ENCODE peak calls at places on chromosome 22, in six cellular contexts. F is hepatocyte, L is MM.1S, T is PC-3, G is HCT116, Q is OCI-LY7. S is an unnamed sample. For H3K9me2, the result is how much of the 10 kb centered on the place peaks cover.

GRCh38 chr22:29449296-29449863 is 11.0 kb downstream of the RFPL1 start:
- DNase-seq in F (no peak), L (no peak), T (no peak), G (no peak), Q (no peak), S (no peak)

GRCh38 chr22:46830001-46830715 is 67.7 kb downstream of the TBC1D22A start:
- DNase-seq in F (peak), L (no peak), T (peak), G (no peak), Q (no peak), S (peak)

GRCh38 chr22:45329536-45329936 is 19.8 kb downstream of the FAM118A start:
- DNase-seq in F (no peak), L (no peak), T (no peak), G (no peak), Q (no peak), S (no peak)

GRCh38 chr22:26514419-26515161 is 2.3 kb upstream of the TFIP11 start:
- DNase-seq in F (no peak), L (no peak), T (no peak), G (no peak), Q (no peak), S (no peak)

GRCh38 chr22:42172385-42173172 is 42.0 kb upstream of the CYP2D6 start:
- DNase-seq in F (peak), L (no peak), T (no peak), G (no peak), Q (peak), S (peak)

GRCh38 chr22:23268877-23269276 is 88.6 kb downstream of the BCR start:
- DNase-seq in F (no peak), L (no peak), T (no peak), G (no peak), Q (peak), S (no peak)

GRCh38 chr22:44130076-44130711 is 50.5 kb upstream of the PARVG start:
- DNase-seq in F (no peak), L (no peak), T (no peak), G (no peak), Q (no peak), S (no peak)

GRCh38 chr22:29003975-29004646 is 57.5 kb downstream of the C22orf31 start:
- DNase-seq in F (no peak), L (no peak), T (peak), G (no peak), Q (no peak), S (no peak)

GRCh38 chr22:43000441-43001175 is 14.3 kb downstream of the PACSIN2 start:
- DNase-seq in F (no peak), L (no peak), T (peak), G (no peak), Q (no peak), S (peak)

GRCh38 chr22:28829358-28830181 is 29.2 kb upstream of the XBP1 start:
- DNase-seq in F (peak), L (peak), T (peak), G (peak), Q (peak), S (peak)

GRCh38 chr22:27407369-27407985 is 394.1 kb downstream of the MN1 start:
- DNase-seq in F (no peak), L (no peak), T (no peak), G (no peak), Q (no peak), S (no peak)

GRCh38 chr22:27990879-27991278 is 71.8 kb upstream of the PITPNB start:
- DNase-seq in F (peak), L (no peak), T (peak), G (peak), Q (peak), S (peak)

GRCh38 chr22:43814264-43814663 is 2.2 kb upstream of the EFCAB6 start:
- DNase-seq in F (no peak), L (no peak), T (no peak), G (no peak), Q (no peak), S (no peak)

GRCh38 chr22:27348634-27349033 is 452.9 kb downstream of the MN1 start:
- DNase-seq in F (no peak), L (no peak), T (no peak), G (no peak), Q (no peak), S (peak)

GRCh38 chr22:29225422-29226090 is 19.9 kb downstream of the EMID1 start:
- DNase-seq in F (peak), L (no peak), T (no peak), G (no peak), Q (no peak), S (peak)

GRCh38 chr22:46006379-46007002 is 29.5 kb upstream of the WNT7B start:
- DNase-seq in F (peak), L (peak), T (peak), G (peak), Q (peak), S (peak)

GRCh38 chr22:41713004-41713403 is 13.7 kb downstream of the MEI1 start:
- DNase-seq in F (no peak), L (no peak), T (peak), G (peak), Q (no peak), S (no peak)

GRCh38 chr22:44139773-44140172 is 41.0 kb upstream of the PARVG start:
- DNase-seq in F (no peak), L (no peak), T (no peak), G (no peak), Q (no peak), S (no peak)

GRCh38 chr22:44964722-44965078 is 45.1 kb downstream of the PHF21B start:
- DNase-seq in F (no peak), L (no peak), T (no peak), G (no peak), Q (no peak), S (no peak)

GRCh38 chr22:44928711-44929347 is 81.0 kb downstream of the PHF21B start:
- DNase-seq in F (no peak), L (no peak), T (no peak), G (no peak), Q (no peak), S (no peak)

GRCh38 chr22:46379301-46379930 is 43.9 kb downstream of the TRMU start:
- DNase-seq in F (peak), L (no peak), T (no peak), G (no peak), Q (no peak), S (no peak)

GRCh38 chr22:44201556-44202129 is 20.9 kb downstream of the PARVG start:
- DNase-seq in F (no peak), L (no peak), T (no peak), G (no peak), Q (no peak), S (no peak)

GRCh38 chr22:33568934-33569496 is 351.3 kb downstream of the LARGE1 start:
- DNase-seq in F (no peak), L (peak), T (no peak), G (no peak), Q (peak), S (no peak)

GRCh38 chr22:41481131-41481830 is 12.4 kb downstream of the ACO2 start:
- DNase-seq in F (no peak), L (no peak), T (peak), G (no peak), Q (no peak), S (peak)

GRCh38 chr22:18994780-18995711 is 59.0 kb upstream of the PRODH start:
- DNase-seq in F (peak), L (no peak), T (no peak), G (no peak), Q (no peak), S (no peak)

GRCh38 chr22:30205281-30206115 is 41.1 kb downstream of the LIF start:
- DNase-seq in F (peak), L (no peak), T (peak), G (no peak), Q (no peak), S (peak)

GRCh38 chr22:27420817-27421361 is 380.7 kb downstream of the MN1 start:
- DNase-seq in F (peak), L (no peak), T (peak), G (no peak), Q (no peak), S (peak)

GRCh38 chr22:50179937-50180726 is 5.6 kb upstream of the TRABD start:
- DNase-seq in F (no peak), L (no peak), T (no peak), G (no peak), Q (no peak), S (no peak)

GRCh38 chr22:23542933-23543332 is 37.2 kb downstream of the IGLL1 start:
- DNase-seq in F (no peak), L (no peak), T (peak), G (no peak), Q (no peak), S (peak)

GRCh38 chr22:43001271-43002197 is 13.4 kb downstream of the PACSIN2 start:
- DNase-seq in F (no peak), L (no peak), T (no peak), G (no peak), Q (peak), S (peak)

GRCh38 chr22:50403701-50404101 is 60.6 kb downstream of the PPP6R2 start:
- DNase-seq in F (peak), L (no peak), T (no peak), G (no peak), Q (no peak), S (no peak)

GRCh38 chr22:44132724-44133123 is 48.0 kb upstream of the PARVG start:
- DNase-seq in F (no peak), L (no peak), T (no peak), G (no peak), Q (no peak), S (no peak)

DNA sequence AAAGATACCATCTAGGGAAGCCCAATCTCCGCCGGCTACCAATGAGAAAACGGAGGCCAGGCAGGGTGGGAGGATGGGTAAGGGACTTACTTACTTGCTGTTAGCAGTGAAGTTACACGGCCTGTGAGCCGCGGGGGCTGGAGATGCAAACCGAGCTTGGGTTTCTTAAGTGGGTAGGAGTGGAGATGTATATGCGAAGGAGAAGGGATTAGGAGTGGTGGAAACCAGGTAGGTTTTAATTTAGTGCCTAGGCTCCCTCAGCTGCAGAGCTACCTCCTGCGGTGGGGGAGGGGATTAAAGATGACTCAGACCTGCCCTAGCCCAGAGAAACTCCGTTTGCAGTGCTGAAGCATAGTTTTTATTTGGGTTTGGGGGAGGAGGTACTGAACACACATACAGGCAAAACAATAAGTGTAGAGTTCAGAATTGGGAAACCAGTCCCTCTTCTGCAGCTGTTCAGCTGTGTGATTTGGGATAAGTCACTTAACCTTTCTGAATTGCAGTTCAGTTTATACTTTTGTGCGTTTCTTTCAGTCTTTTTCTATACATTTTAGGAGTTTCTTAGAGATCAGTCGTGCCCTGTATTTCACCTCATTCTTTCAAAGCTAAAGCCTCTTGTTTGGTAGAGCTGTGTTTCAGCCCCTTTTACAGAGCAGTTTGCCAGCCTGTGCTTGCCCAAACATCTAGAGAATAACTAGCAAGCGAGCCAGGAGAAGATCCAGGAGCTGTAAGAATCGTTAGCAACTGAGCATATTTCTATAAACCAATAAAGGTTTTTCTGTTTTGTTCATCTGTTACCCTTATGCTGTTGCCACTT is 596 bp upstream of the TNRC6B start:
- DNase-seq in F (peak), L (peak), T (peak), G (no peak), Q (peak), S (peak)
- H3K9me2 ChIP-seq in F (under half), L (under half), T (under half), G (under half), Q (under half), S (under half)

GRCh38 chr22:38655532-38656255 is 498 bp downstream of the FAM227A start:
- DNase-seq in F (peak), L (no peak), T (peak), G (no peak), Q (peak), S (peak)
- H3K9me2 ChIP-seq in F (under half), L (under half), T (under half), G (under half), Q (under half), S (under half)

DNA sequence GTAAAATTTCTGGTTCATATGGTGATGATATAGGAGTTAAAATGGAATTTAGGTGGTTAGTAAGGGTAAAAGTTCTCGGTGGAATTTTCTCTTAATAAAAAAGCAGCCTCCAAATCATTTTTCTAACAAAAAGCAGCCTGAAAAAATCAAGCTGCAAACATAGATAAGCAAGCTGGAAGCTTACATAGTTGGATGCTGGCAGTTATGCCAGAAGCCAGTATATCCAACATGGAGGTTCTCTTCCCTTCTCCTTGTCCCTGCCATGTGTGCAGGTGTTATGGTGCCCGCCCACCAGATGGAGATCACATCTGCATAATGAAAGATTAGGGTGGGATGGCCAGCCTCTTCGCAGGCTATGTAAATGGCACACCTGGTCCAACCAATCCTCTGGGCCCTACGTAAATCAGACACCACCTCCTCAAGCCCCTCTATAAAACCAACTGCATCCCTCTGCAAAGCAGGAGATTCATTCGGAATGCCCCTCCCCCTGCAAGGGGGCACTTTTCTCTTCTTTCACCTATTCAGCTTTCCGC is 22.4 kb downstream of the PIWIL3 start:
- DNase-seq in F (no peak), L (no peak), T (no peak), G (no peak), Q (no peak), S (no peak)
- H3K9me2 ChIP-seq in F (under half), L (under half), T (under half), G (under half), Q (under half), S (under half)

GRCh38 chr22:21921184-21921721 is 31.4 kb downstream of the PPM1F start:
- DNase-seq in F (no peak), L (no peak), T (no peak), G (no peak), Q (no peak), S (no peak)

GRCh38 chr22:21923163-21923561 is 29.5 kb downstream of the PPM1F start:
- DNase-seq in F (no peak), L (no peak), T (no peak), G (no peak), Q (no peak), S (no peak)

GRCh38 chr22:21920341-21921183 is 32.1 kb downstream of the PPM1F start:
- DNase-seq in F (no peak), L (no peak), T (no peak), G (no peak), Q (no peak), S (no peak)

GRCh38 chr22:21921729-21922128 is 30.9 kb downstream of the PPM1F start:
- DNase-seq in F (no peak), L (no peak), T (no peak), G (no peak), Q (no peak), S (peak)

DNA sequence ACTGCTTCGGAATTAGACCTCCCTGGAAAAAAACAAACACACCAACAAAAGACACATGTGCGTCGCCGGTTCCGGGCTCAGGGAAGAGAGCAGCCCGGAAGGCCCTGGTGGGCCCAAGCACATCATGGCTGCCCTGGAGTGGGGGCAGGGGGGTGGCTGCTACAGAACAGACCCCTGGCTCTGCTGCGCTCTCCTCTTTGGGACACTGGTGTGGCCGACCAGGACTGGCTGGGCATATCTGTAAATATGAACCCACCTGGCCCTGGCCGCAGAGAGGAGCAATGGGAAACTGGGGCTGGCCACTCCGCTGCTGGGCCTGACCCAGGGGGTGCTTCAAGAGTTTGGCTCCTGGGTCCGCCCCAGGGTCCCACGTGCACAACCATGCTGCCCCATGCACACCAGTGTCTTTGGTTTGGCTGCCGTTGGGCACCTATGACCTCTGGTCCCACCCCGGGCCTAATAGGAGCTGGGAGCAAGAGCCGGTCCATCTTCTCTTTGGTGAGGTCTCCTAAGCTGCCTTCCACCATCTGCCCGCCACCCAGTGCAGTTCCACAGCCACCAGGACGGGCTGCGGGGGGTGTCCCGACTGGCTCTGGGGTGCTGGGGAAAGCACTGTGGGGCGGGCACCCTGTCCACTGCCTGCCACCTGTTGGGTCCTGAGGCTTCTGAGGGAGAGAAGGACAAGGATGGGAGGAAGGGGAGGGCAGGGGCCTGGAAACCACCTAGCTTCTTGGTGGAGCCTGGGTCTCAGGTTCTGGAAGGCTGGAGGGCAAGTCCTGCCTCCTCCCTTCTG is 30.1 kb downstream of the PPM1F start:
- DNase-seq in F (no peak), L (no peak), T (no peak), G (no peak), Q (no peak), S (no peak)
- H3K9me2 ChIP-seq in F (under half), L (under half), T (under half), G (under half), Q (under half), S (under half)

GRCh38 chr22:49163258-49163959 is 664.3 kb downstream of the BRD1 start:
- DNase-seq in F (no peak), L (no peak), T (no peak), G (no peak), Q (no peak), S (no peak)
- H3K9me2 ChIP-seq in F (under half), L (under half), T (under half), G (under half), Q (under half), S (under half)

DNA sequence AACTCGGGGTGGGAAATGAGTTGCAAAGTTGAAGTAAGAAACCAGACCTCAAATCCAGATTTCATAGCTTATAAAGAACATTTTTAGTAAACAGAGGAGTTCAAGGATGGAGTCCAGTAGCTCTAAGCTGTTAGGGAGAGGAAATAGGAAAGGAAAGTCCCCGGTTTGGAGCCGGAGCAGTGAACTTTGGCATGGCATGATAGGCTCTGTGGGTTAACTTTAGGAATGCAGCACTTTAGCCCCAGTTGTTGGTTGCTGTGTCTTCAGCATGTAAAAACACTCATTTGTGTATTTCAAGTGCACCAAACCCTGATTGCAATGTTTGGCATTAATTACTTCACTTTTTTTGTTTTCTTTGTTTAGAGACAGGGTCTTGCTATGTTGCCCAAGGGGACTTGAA is 8.6 kb upstream of the PIK3IP1 start:
- DNase-seq in F (no peak), L (no peak), T (no peak), G (no peak), Q (no peak), S (no peak)
- H3K9me2 ChIP-seq in F (under half), L (under half), T (under half), G (under half), Q (under half), S (under half)

DNA sequence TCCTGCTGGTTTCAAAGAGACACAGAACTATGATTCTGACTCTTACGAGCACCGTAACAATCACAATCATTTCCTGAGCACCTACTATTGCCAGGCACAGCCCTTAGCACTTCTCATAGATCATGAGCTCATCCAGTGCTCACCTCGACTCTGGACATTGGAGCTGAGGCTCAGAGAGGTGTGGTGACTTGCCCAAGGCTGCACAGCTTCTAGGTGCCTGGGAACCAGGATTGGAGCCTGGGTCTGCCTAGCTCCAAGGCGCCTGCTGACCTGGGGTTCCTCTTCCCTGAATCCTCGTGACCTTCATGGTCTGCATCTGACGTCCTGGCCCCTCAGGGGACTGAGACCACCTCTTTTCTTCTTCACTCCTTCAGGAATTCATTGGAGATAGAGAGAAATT is 50.6 kb upstream of the CRYBB3 start:
- DNase-seq in F (no peak), L (no peak), T (no peak), G (no peak), Q (no peak), S (no peak)
- H3K9me2 ChIP-seq in F (under half), L (under half), T (under half), G (under half), Q (under half), S (under half)

GRCh38 chr22:21714784-21715183 is 20.8 kb downstream of the YPEL1 start:
- DNase-seq in F (no peak), L (no peak), T (peak), G (no peak), Q (no peak), S (no peak)
- H3K9me2 ChIP-seq in F (under half), L (under half), T (under half), G (under half), Q (under half), S (under half)

GRCh38 chr22:17739196-17739975 is 34.9 kb downstream of the BID start:
- DNase-seq in F (no peak), L (no peak), T (no peak), G (no peak), Q (no peak), S (no peak)

GRCh38 chr22:17741866-17742527 is 32.3 kb downstream of the BID start:
- DNase-seq in F (no peak), L (no peak), T (no peak), G (no peak), Q (no peak), S (no peak)

GRCh38 chr22:17743661-17744411 is 30.4 kb downstream of the BID start:
- DNase-seq in F (no peak), L (no peak), T (no peak), G (no peak), Q (no peak), S (no peak)

GRCh38 chr22:17744430-17744829 is 29.8 kb downstream of the BID start:
- DNase-seq in F (no peak), L (no peak), T (no peak), G (no peak), Q (no peak), S (no peak)

GRCh38 chr22:17742528-17742902 is 31.8 kb downstream of the BID start:
- DNase-seq in F (peak), L (peak), T (peak), G (peak), Q (peak), S (peak)
- H3K9me2 ChIP-seq in F (under half), L (under half), T (under half), G (under half), Q (under half), S (under half)